ENCODE peak calls at places on chromosomes 13 and 19, in nine cellular contexts. J is uterus, T is cardiac fibroblast, X is ovary, V is PC-3, Q is fibroblast of lung, P is AG04449, E is omental fat pad, R is astrocyte of the spinal cord. M is an unnamed sample.
A peak's percentile ranks its signal among the peaks of the same experiment; 100 is the strongest.

GRCh38 chr19:33616346-33616745 is 5.4 kb upstream of the CHST8 start:
- DNase-seq in J (no peak), T (no peak), X (no peak), V (no peak), Q (no peak), P (no peak), E (no peak), R (no peak), M (no peak)

GRCh38 chr19:8004723-8005513 is 523 bp downstream of the ELAVL1 start:
- DNase-seq in J (no peak), T (peak; percentile 40), X (no peak), V (peak; percentile 19), Q (peak; percentile 23), P (no peak), E (no peak), R (peak; percentile 12), M (peak; percentile 52)

GRCh38 chr13:79810671-79811070 is 329.7 kb downstream of the NDFIP2 start:
- DNase-seq in J (no peak), T (peak; percentile 67), X (no peak), V (peak; percentile 69), Q (peak; percentile 77), P (peak; percentile 31), E (no peak), R (peak; percentile 61), M (no peak)

GRCh38 chr13:34435338-34435737 is 506.7 kb upstream of the NBEA start:
- DNase-seq in J (no peak), T (peak; percentile 22), X (no peak), V (peak; percentile 52), Q (peak; percentile 74), P (no peak), E (no peak), R (peak; percentile 29), M (no peak)

GRCh38 chr19:33649919-33650305 is 28.2 kb downstream of the CHST8 start:
- DNase-seq in J (no peak), T (no peak), X (no peak), V (no peak), Q (no peak), P (no peak), E (no peak), R (no peak), M (no peak)

GRCh38 chr13:113835461-113836274 is 28.2 kb downstream of the GAS6 start:
- DNase-seq in J (no peak), T (peak; percentile 57), X (no peak), V (peak; percentile 36), Q (peak; percentile 74), P (no peak), E (no peak), R (peak; percentile 90), M (peak; percentile 60)

GRCh38 chr13:50292082-50292481 is 276.8 kb downstream of the KCNRG start:
- DNase-seq in J (no peak), T (no peak), X (no peak), V (no peak), Q (no peak), P (no peak), E (no peak), R (no peak), M (no peak)

GRCh38 chr19:17450264-17451075 is 2.0 kb upstream of the TMEM221 start:
- DNase-seq in J (no peak), T (no peak), X (no peak), V (peak; percentile 95), Q (no peak), P (no peak), E (no peak), R (no peak), M (peak; percentile 51)

GRCh38 chr19:28425431-28425931 is 787.5 kb downstream of the UQCRFS1 start:
- DNase-seq in J (no peak), T (peak; percentile 56), X (no peak), V (no peak), Q (peak; percentile 90), P (no peak), E (no peak), R (peak; percentile 22), M (no peak)

GRCh38 chr13:74289861-74290260 is 155.7 kb upstream of the KLF12 start:
- DNase-seq in J (no peak), T (no peak), X (no peak), V (no peak), Q (no peak), P (no peak), E (no peak), R (no peak), M (no peak)

GRCh38 chr19:55297267-55297666 is 13.5 kb downstream of the BRSK1 start:
- DNase-seq in J (no peak), T (no peak), X (no peak), V (no peak), Q (no peak), P (no peak), E (no peak), R (no peak), M (no peak)

GRCh38 chr19:14002571-14003278 is 3.4 kb downstream of the RFX1 start:
- DNase-seq in J (no peak), T (no peak), X (no peak), V (no peak), Q (no peak), P (no peak), E (no peak), R (no peak), M (peak; percentile 35)

GRCh38 chr19:1074512-1075283 is 7.7 kb downstream of the ARHGAP45 start:
- DNase-seq in J (no peak), T (no peak), X (no peak), V (peak; percentile 72), Q (no peak), P (no peak), E (peak; percentile 90), R (no peak), M (peak; percentile 97)

GRCh38 chr13:90445179-90445578 is 902.3 kb upstream of the MIR17HG start:
- DNase-seq in J (no peak), T (peak; percentile 96), X (no peak), V (peak; percentile 88), Q (peak; percentile 98), P (peak; percentile 73), E (no peak), R (peak; percentile 91), M (no peak)

GRCh38 chr13:63446329-63446728 is 2030.7 kb upstream of the PCDH20 start:
- DNase-seq in J (no peak), T (no peak), X (no peak), V (no peak), Q (no peak), P (no peak), E (no peak), R (no peak), M (no peak)

DNA sequence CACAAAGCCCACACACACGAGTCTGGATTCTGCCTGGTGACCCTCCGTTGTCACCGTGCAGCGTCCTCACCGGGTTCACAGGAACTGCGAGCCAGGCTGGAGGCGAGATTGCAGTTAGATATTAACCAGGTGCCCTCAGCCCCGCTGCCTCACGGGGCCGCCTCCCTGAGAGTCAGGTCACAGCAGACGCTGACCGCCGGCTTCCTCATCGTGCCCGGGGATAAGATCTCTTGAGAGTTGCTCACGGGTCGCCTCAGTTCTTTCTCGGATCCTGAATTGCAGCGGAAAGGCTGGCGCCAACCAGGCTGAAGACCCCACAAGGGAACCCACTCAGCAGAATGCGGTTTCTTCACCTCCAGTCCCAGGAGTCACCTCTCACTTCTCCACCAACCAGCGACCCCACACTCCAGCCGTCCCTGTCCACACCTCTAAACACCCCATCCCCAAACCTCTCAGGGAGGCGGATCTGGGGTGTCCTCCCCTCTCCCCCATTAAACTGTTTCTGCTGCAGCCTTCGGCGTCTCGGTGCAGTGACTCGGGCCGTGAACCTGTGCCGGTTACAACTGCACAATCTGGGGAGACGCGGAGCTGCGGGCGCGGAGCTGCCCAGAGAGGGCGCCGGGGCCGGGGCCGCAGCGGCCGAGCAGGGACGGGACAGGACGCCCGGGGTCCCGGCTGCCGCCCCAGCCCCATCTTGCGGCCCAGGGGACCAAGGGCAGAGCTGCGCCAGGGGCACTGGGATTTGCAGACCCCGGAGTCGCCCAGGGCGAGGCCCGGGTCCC is 591 bp downstream of the ZNF823 start:
- DNase-seq in J (peak; percentile 26), T (peak; percentile 27), X (peak; percentile 28), V (peak; percentile 65), Q (peak; percentile 26), P (no peak), E (peak; percentile 32), R (peak; percentile 2), M (peak; percentile 70)
- TF ChIP-seq CTCF in J (no peak), T (no peak), X (no peak), V (no peak), Q (no peak), P (peak; percentile 4), E (no peak), R (no peak), M (no peak)

GRCh38 chr13:45331123-45331619 is 9.8 kb downstream of the TPT1 start:
- DNase-seq in J (no peak), T (peak; percentile 39), X (no peak), V (no peak), Q (no peak), P (no peak), E (no peak), R (no peak), M (no peak)
- TF ChIP-seq CTCF in J (no peak), T (no peak), X (no peak), V (no peak), Q (no peak), P (no peak), E (no peak), R (no peak), M (no peak)

DNA sequence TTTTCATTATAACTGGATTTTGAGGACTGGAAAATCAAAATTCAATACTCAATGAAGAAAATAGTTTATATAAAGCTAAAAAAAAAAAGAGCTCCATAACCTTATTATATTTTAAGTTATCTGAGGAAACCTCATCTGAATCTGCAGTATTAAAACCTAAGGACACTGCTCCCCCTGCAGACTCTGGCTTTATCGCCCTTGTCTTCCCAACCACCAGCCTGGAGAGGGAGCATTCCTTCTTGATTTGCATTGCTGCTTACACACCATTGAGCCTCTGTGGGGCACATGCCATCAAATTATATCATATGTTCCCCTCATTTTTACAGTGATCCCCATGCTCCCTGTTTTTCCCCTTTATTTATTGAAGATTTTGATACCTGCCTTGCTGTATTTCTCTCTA is 871.4 kb upstream of the GPC6 start:
- DNase-seq in J (no peak), T (peak; percentile 16), X (peak; percentile 25), V (peak; percentile 1), Q (peak; percentile 46), P (no peak), E (no peak), R (peak; percentile 48), M (no peak)
- TF ChIP-seq CTCF in J (no peak), T (peak; percentile 14), X (peak; percentile 20), V (peak; percentile 33), Q (peak; percentile 87), P (no peak), E (no peak), R (peak; percentile 67), M (no peak)

GRCh38 chr13:107452833-107453232 is 762.5 kb downstream of the LIG4 start:
- DNase-seq in J (no peak), T (no peak), X (no peak), V (no peak), Q (no peak), P (no peak), E (no peak), R (no peak), M (no peak)

GRCh38 chr13:107456431-107456830 is 758.9 kb downstream of the LIG4 start:
- DNase-seq in J (no peak), T (no peak), X (no peak), V (no peak), Q (no peak), P (no peak), E (no peak), R (no peak), M (no peak)

GRCh38 chr13:107447591-107447990 is 767.7 kb downstream of the LIG4 start:
- DNase-seq in J (no peak), T (no peak), X (no peak), V (no peak), Q (no peak), P (no peak), E (no peak), R (no peak), M (no peak)

GRCh38 chr13:107450426-107450825 is 764.9 kb downstream of the LIG4 start:
- DNase-seq in J (no peak), T (no peak), X (no peak), V (no peak), Q (peak; percentile 33), P (no peak), E (no peak), R (no peak), M (no peak)

GRCh38 chr13:107450931-107451330 is 764.4 kb downstream of the LIG4 start:
- DNase-seq in J (no peak), T (peak; percentile 68), X (no peak), V (peak; percentile 56), Q (peak; percentile 99), P (no peak), E (no peak), R (peak; percentile 99), M (no peak)
- TF ChIP-seq CTCF in J (no peak), T (no peak), X (no peak), V (no peak), Q (no peak), P (no peak), E (no peak), R (no peak), M (no peak)